ENCODE peak calls at places on chromosomes 16 and 17, in four cellular contexts. F is H1, L is K562, V is GM12878. G is an unnamed sample. For H3K4me1, the result is how much of the 10 kb centered on the place peaks cover.

GRCh38 chr16:75093598-75094540 is 22.7 kb downstream of the LDHD start:
- DNase-seq in F (no peak), L (no peak), V (no peak), G (no peak)

GRCh38 chr16:79431923-79432322 is 168.6 kb downstream of the MAF start:
- DNase-seq in F (no peak), L (no peak), V (no peak), G (no peak)

GRCh38 chr16:65950211-65950610 is 416.3 kb upstream of the CDH5 start:
- DNase-seq in F (no peak), L (no peak), V (no peak), G (no peak)

GRCh38 chr17:81463506-81463905 is 49.1 kb downstream of the ACTG1 start:
- DNase-seq in F (no peak), L (no peak), V (no peak), G (no peak)

GRCh38 chr17:57555636-57556175 is 189.4 kb downstream of the CCDC182 start:
- DNase-seq in F (no peak), L (no peak), V (no peak), G (no peak)

GRCh38 chr17:77581480-77581879 is 377.0 kb upstream of the TNRC6C start:
- DNase-seq in F (no peak), L (no peak), V (no peak), G (no peak)

GRCh38 chr17:35808240-35808961 is 883 bp upstream of the TAF15 start:
- DNase-seq in F (no peak), L (no peak), V (no peak), G (no peak)

GRCh38 chr16:90057738-90058173 is 19.4 kb downstream of the PRDM7 start:
- DNase-seq in F (no peak), L (peak), V (no peak), G (no peak)

GRCh38 chr16:1308036-1308976 is 1.1 kb upstream of the UBE2I start:
- DNase-seq in F (no peak), L (peak), V (no peak), G (no peak)

GRCh38 chr17:50219939-50220465 is 18.6 kb upstream of the COL1A1 start:
- DNase-seq in F (no peak), L (no peak), V (no peak), G (no peak)

GRCh38 chr16:29983420-29984136 is 9.9 kb downstream of the TAOK2 start:
- DNase-seq in F (no peak), L (no peak), V (no peak), G (no peak)

GRCh38 chr16:85553436-85554113 is 59.5 kb upstream of the GSE1 start:
- DNase-seq in F (no peak), L (no peak), V (no peak), G (no peak)

GRCh38 chr16:3147757-3148104 is 12.9 kb downstream of the ZNF213 start:
- DNase-seq in F (no peak), L (no peak), V (no peak), G (no peak)

GRCh38 chr17:43536236-43537088 is 9.7 kb downstream of the ETV4 start:
- DNase-seq in F (no peak), L (no peak), V (no peak), G (no peak)

GRCh38 chr16:67169011-67169451 is 1.3 kb upstream of the NOL3 start:
- DNase-seq in F (no peak), L (no peak), V (no peak), G (no peak)

GRCh38 chr16:28117168-28117565 is 53.7 kb upstream of the GSG1L start:
- DNase-seq in F (no peak), L (no peak), V (no peak), G (no peak)

GRCh38 chr16:1788095-1788707 is 5.3 kb downstream of the IGFALS start:
- DNase-seq in F (no peak), L (no peak), V (no peak), G (no peak)

GRCh38 chr16:78211951-78212350 is 112.5 kb downstream of the WWOX start:
- DNase-seq in F (no peak), L (no peak), V (no peak), G (no peak)

GRCh38 chr16:89407282-89407924 is 83.0 kb downstream of the ANKRD11 start:
- DNase-seq in F (no peak), L (no peak), V (no peak), G (no peak)

GRCh38 chr16:89199241-89200123 is 855 bp downstream of the SLC22A31 start:
- DNase-seq in F (no peak), L (no peak), V (no peak), G (no peak)

GRCh38 chr16:58027341-58028167 is 2.0 kb downstream of the MMP15 start:
- DNase-seq in F (peak), L (peak), V (no peak), G (peak)

GRCh38 chr17:81071761-81072741 is 37.1 kb downstream of the BAIAP2 start:
- DNase-seq in F (no peak), L (no peak), V (no peak), G (no peak)

GRCh38 chr17:57781386-57782050 is 36.4 kb upstream of the CCDC182 start:
- DNase-seq in F (no peak), L (no peak), V (no peak), G (peak)

GRCh38 chr16:17084134-17084533 is 386.6 kb downstream of the XYLT1 start:
- DNase-seq in F (no peak), L (no peak), V (no peak), G (no peak)

GRCh38 chr16:2752850-2753522 is 548 bp downstream of the SRRM2 start:
- DNase-seq in F (no peak), L (peak), V (no peak), G (peak)

GRCh38 chr17:38352245-38353083 is 820 bp downstream of the SOCS7 start:
- DNase-seq in F (no peak), L (peak), V (no peak), G (peak)

GRCh38 chr17:56290486-56291118 is 137.3 kb downstream of the ANKFN1 start:
- DNase-seq in F (no peak), L (no peak), V (no peak), G (no peak)

GRCh38 chr17:76490112-76490710 is 11.0 kb downstream of the RHBDF2 start:
- DNase-seq in F (no peak), L (no peak), V (no peak), G (no peak)

GRCh38 chr17:76491271-76492184 is 9.7 kb downstream of the RHBDF2 start:
- DNase-seq in F (no peak), L (peak), V (no peak), G (no peak)

GRCh38 chr17:76484228-76484725 is 16.9 kb downstream of the AANAT start:
- DNase-seq in F (no peak), L (no peak), V (no peak), G (no peak)

GRCh38 chr17:76485569-76485968 is 15.7 kb downstream of the RHBDF2 start:
- DNase-seq in F (no peak), L (no peak), V (no peak), G (no peak)

GRCh38 chr17:76487451-76488192 is 13.6 kb downstream of the RHBDF2 start:
- DNase-seq in F (no peak), L (no peak), V (no peak), G (no peak)
- TF ChIP-seq NRF1 in F (no peak), L (no peak), V (no peak), G (no peak)

GRCh38 chr16:56327929-56328258 is 97.5 kb downstream of the AMFR start:
- DNase-seq in F (no peak), L (no peak), V (no peak), G (no peak)
- H3K4me1 ChIP-seq in F (under half), L (under half), V (under half), G (under half)

GRCh38 chr17:82502207-82502606 is 17.3 kb upstream of the FOXK2 start:
- DNase-seq in F (no peak), L (no peak), V (no peak), G (no peak)

GRCh38 chr17:82503094-82503727 is 16.3 kb upstream of the FOXK2 start:
- DNase-seq in F (no peak), L (no peak), V (no peak), G (peak)

GRCh38 chr17:82503728-82504308 is 15.7 kb upstream of the FOXK2 start:
- DNase-seq in F (no peak), L (no peak), V (no peak), G (no peak)

GRCh38 chr17:82505296-82505695 is 14.2 kb upstream of the FOXK2 start:
- DNase-seq in F (no peak), L (no peak), V (no peak), G (no peak)

GRCh38 chr17:82507631-82508175 is 11.8 kb upstream of the FOXK2 start:
- DNase-seq in F (no peak), L (no peak), V (no peak), G (no peak)
- TF ChIP-seq NRF1 in F (no peak), L (no peak), V (no peak), G (no peak)

GRCh38 chr17:28948342-28948741 is 3.0 kb downstream of the PHF12 start:
- DNase-seq in F (no peak), L (no peak), V (no peak), G (no peak)
- H3K4me1 ChIP-seq in F (under half), L (under half), V (under half), G (under half)

GRCh38 chr17:28745052-28745776 is 1.4 kb downstream of the TRAF4 start:
- DNase-seq in F (no peak), L (peak), V (no peak), G (peak)

GRCh38 chr17:28744802-28745051 is 916 bp downstream of the TRAF4 start:
- DNase-seq in F (no peak), L (no peak), V (no peak), G (no peak)

GRCh38 chr17:28741358-28742349 is 2.2 kb upstream of the TRAF4 start:
- DNase-seq in F (no peak), L (peak), V (no peak), G (no peak)

GRCh38 chr17:28744104-28744801 is 442 bp downstream of the TRAF4 start:
- DNase-seq in F (no peak), L (peak), V (no peak), G (peak)

DNA sequence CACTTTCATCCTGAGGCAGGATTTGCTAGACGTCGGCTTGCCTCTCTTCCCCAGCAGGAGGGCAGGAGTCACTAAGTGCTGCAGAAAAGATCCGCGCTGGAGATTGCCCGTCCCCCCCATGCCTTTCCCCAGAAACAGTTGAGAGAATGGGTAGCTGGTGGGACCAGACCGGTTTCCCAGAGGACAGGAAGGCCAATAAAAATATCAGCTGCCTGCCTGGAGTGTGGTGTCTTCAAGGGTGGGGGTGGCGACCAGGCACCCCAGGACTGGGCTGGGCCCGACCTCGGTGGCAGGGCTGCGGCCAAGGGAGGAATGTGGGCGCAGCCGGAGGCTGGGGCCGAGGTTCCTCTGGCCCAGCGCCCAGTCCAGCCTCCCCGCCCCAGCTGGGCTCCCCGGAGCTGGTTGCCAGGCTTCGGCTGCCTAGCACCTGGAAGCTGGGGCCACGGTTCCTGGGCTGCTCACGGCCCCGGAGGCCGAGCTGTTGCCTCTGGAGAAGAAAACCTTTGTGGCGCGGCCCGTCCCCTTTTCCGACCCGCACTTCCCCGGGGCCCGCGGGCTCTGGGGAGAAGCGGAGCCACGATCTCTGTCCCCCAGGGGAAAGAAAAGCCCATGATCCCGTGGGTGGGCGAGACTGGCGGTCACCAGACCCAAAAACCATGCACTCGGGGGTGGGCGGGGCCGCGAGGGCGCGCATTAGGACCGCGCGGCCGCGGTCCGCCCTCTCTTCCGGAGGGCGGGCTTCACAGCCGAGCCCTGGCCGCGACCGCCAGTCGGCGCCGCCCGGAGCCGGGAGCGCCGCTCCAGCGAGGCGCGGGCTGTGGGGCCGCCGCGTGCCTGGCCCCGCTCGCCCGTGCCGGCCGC is at the start of gene TRAF4:
- DNase-seq in F (no peak), L (peak), V (no peak), G (peak)
- TF ChIP-seq NRF1 in F (no peak), L (peak), V (no peak), G (no peak)

GRCh38 chr17:75455896-75456416 is 479 bp upstream of the TMEM94 start:
- DNase-seq in F (no peak), L (no peak), V (no peak), G (peak)
- H3K4me1 ChIP-seq in F (under half), L (under half), V (under half), G (under half)

DNA sequence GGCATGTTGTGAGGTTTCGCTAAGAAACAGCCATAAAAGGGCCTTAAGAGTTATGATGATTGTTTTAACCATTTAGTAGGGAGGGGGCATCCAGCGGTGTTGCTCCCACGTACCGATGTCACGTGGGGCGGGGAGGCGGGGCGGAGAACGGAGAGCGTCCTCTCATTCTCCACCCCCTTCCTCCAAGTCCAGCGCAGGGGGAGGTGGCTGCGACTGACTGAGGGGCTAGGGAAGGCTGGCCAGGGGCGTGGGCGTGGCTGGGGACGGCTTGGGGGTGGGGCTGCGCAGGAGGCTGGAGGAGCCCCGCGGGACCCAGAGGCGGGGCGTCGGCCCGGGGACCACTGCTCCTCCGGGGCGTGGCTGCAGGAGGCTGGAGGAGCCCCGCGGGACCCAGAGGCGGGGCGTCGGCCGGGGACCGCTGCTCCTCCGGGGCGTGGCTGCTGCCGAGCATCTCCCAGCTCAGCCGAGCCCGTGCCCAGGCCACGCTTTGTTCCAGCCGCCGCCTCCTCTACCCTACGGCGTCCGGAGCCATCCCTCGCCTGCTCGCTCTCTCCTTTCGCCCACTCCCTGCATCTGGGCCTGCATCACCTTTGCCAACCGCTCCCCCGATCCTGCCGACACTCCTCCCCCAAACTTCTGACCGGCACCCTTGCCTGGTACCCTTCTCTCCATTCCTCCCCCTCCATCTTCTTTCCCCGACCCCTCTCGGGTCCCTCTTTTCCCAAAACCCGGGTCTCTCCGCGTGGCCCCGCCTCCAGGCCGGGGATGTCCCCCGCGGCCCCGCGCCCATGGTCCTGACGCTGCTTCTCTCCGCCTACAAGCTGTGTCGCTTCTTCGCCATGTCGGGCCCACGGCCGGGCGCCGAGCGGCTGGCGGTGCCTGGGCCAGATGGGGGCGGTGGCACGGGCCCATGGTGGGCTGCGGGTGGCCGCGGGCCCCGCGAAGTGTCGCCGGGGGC is at the start of gene SARM1:
- DNase-seq in F (peak), L (peak), V (peak), G (peak)
- TF ChIP-seq NRF1 in F (peak), L (peak), V (peak), G (peak)

GRCh38 chr17:28896884-28897768 is at the start of gene FLOT2:
- DNase-seq in F (peak), L (peak), V (no peak), G (peak)

GRCh38 chr17:28898261-28898955 is 875 bp upstream of the FLOT2 start:
- DNase-seq in F (no peak), L (no peak), V (no peak), G (no peak)

GRCh38 chr17:28899212-28899815 is 1.8 kb upstream of the FLOT2 start:
- DNase-seq in F (no peak), L (no peak), V (no peak), G (no peak)

GRCh38 chr17:28896491-28896883 is 1.0 kb downstream of the FLOT2 start:
- DNase-seq in F (no peak), L (no peak), V (no peak), G (peak)

DNA sequence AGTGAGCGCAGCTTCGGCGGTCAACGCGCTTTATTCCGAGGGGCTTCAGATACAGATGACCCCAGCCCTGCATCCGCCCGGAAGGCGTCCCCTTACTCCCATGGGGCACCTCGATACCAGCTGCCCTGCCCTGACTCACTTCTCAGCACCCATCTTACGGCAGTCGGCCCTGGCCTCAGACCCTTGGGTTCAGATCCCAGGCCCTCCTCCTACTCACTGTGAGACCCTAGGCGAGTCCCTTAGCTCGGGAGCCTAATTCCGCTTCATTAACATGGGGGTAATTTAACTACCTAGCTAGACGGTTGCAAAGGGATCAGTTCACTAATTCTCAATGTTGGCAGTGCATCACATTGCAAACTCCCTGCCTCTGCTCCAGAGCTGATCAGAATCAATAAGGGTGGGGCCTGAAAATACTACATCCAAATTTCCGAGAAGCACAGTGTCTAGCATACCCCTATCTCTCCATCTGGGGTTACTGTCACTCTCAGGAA is 281 bp upstream of the FLOT2 start:
- DNase-seq in F (no peak), L (no peak), V (no peak), G (no peak)
- H3K4me1 ChIP-seq in F (under half), L (half or more), V (under half), G (under half)

GRCh38 chr17:45267436-45268055 is 5.7 kb upstream of the SPATA32 start:
- DNase-seq in F (no peak), L (no peak), V (no peak), G (no peak)

GRCh38 chr17:45266372-45266926 is 4.6 kb upstream of the SPATA32 start:
- DNase-seq in F (no peak), L (no peak), V (no peak), G (no peak)

GRCh38 chr17:45264988-45265387 is 3.1 kb upstream of the SPATA32 start:
- DNase-seq in F (no peak), L (no peak), V (no peak), G (no peak)

GRCh38 chr17:45264430-45264829 is 2.5 kb upstream of the SPATA32 start:
- DNase-seq in F (no peak), L (no peak), V (no peak), G (no peak)

GRCh38 chr17:45265823-45266222 is 3.9 kb upstream of the SPATA32 start:
- DNase-seq in F (no peak), L (no peak), V (no peak), G (no peak)
- TF ChIP-seq NRF1 in F (no peak), L (no peak), V (no peak), G (no peak)